ENCODE peak calls at places on chromosomes 13 and 19, in seven cellular contexts. One of them, this sample, is unnamed.
A peak's percentile ranks its signal among the peaks of the same experiment; 100 is the strongest.

GRCh38 chr13:48346583-48346982 is 43.0 kb downstream of the RB1 start:
- DNase-seq in esophagus muscularis mucosa: no peak
- DNase-seq in HCT116: no peak
- DNase-seq in esophagus squamous epithelium: no peak
- DNase-seq in lower leg skin: no peak
- DNase-seq in IMR-90: no peak
- DNase-seq in heart left ventricle: no peak
- DNase-seq in this sample: no peak

GRCh38 chr13:31223640-31224039 is 23.9 kb downstream of the B3GLCT start:
- DNase-seq in HCT116: no peak
- DNase-seq in IMR-90: no peak
- DNase-seq in heart left ventricle: no peak
- DNase-seq in esophagus squamous epithelium: no peak
- DNase-seq in esophagus muscularis mucosa: no peak
- DNase-seq in lower leg skin: no peak
- DNase-seq in this sample: peak; percentile 33

GRCh38 chr13:33514362-33514761 is 228.8 kb upstream of the STARD13 start:
- DNase-seq in HCT116: no peak
- DNase-seq in IMR-90: no peak
- DNase-seq in heart left ventricle: no peak
- DNase-seq in esophagus squamous epithelium: no peak
- DNase-seq in esophagus muscularis mucosa: no peak
- DNase-seq in lower leg skin: no peak
- DNase-seq in this sample: no peak

GRCh38 chr19:483332-484072 is 12.8 kb upstream of the MADCAM1 start:
- DNase-seq in IMR-90: no peak
- DNase-seq in esophagus muscularis mucosa: no peak
- DNase-seq in lower leg skin: no peak
- DNase-seq in heart left ventricle: no peak
- DNase-seq in HCT116: no peak
- DNase-seq in esophagus squamous epithelium: no peak
- DNase-seq in this sample: no peak

GRCh38 chr13:33276581-33276980 is 9.0 kb downstream of the STARD13 start:
- DNase-seq in IMR-90: no peak
- DNase-seq in esophagus squamous epithelium: no peak
- DNase-seq in heart left ventricle: no peak
- DNase-seq in HCT116: no peak
- DNase-seq in esophagus muscularis mucosa: no peak
- DNase-seq in lower leg skin: no peak
- DNase-seq in this sample: no peak

GRCh38 chr13:100611678-100612492 is 23.3 kb upstream of the GGACT start:
- DNase-seq in lower leg skin: no peak
- DNase-seq in IMR-90: no peak
- DNase-seq in heart left ventricle: peak; percentile 41
- DNase-seq in HCT116: no peak
- DNase-seq in esophagus squamous epithelium: no peak
- DNase-seq in esophagus muscularis mucosa: no peak
- DNase-seq in this sample: no peak

GRCh38 chr13:44148159-44148929 is 225.3 kb upstream of the SERP2 start:
- DNase-seq in esophagus squamous epithelium: no peak
- DNase-seq in lower leg skin: no peak
- DNase-seq in HCT116: no peak
- DNase-seq in IMR-90: peak; percentile 20
- DNase-seq in esophagus muscularis mucosa: no peak
- DNase-seq in heart left ventricle: no peak
- DNase-seq in this sample: no peak

GRCh38 chr13:51818771-51819511 is 15.0 kb upstream of the DHRS12 start:
- DNase-seq in heart left ventricle: no peak
- DNase-seq in lower leg skin: no peak
- DNase-seq in IMR-90: peak; percentile 53
- DNase-seq in esophagus squamous epithelium: no peak
- DNase-seq in esophagus muscularis mucosa: no peak
- DNase-seq in HCT116: no peak
- DNase-seq in this sample: no peak

GRCh38 chr13:106865706-106866288 is 297.9 kb upstream of the ARGLU1 start:
- DNase-seq in HCT116: no peak
- DNase-seq in esophagus squamous epithelium: no peak
- DNase-seq in lower leg skin: no peak
- DNase-seq in heart left ventricle: no peak
- DNase-seq in IMR-90: no peak
- DNase-seq in esophagus muscularis mucosa: no peak
- DNase-seq in this sample: no peak

GRCh38 chr19:45569619-45570421 is 14.8 kb downstream of the OPA3 start:
- DNase-seq in esophagus squamous epithelium: no peak
- DNase-seq in IMR-90: no peak
- DNase-seq in heart left ventricle: peak; percentile 77
- DNase-seq in lower leg skin: peak; percentile 89
- DNase-seq in esophagus muscularis mucosa: no peak
- DNase-seq in HCT116: peak; percentile 24
- DNase-seq in this sample: peak; percentile 69

GRCh38 chr19:44371815-44372480 is 15.5 kb upstream of the ZNF112 start:
- DNase-seq in lower leg skin: no peak
- DNase-seq in IMR-90: no peak
- DNase-seq in HCT116: no peak
- DNase-seq in esophagus squamous epithelium: no peak
- DNase-seq in esophagus muscularis mucosa: no peak
- DNase-seq in heart left ventricle: no peak
- DNase-seq in this sample: no peak

GRCh38 chr13:114007566-114007965 is 33.7 kb upstream of the C13orf46 start:
- DNase-seq in IMR-90: no peak
- DNase-seq in heart left ventricle: no peak
- DNase-seq in HCT116: no peak
- DNase-seq in esophagus squamous epithelium: no peak
- DNase-seq in lower leg skin: peak; percentile 72
- DNase-seq in esophagus muscularis mucosa: no peak
- DNase-seq in this sample: no peak

GRCh38 chr19:40305403-40305802 is 20.3 kb upstream of the AKT2 start:
- DNase-seq in HCT116: peak; percentile 77
- DNase-seq in heart left ventricle: peak; percentile 83
- DNase-seq in esophagus squamous epithelium: peak; percentile 8
- DNase-seq in lower leg skin: peak; percentile 93
- DNase-seq in IMR-90: peak; percentile 90
- DNase-seq in esophagus muscularis mucosa: no peak
- DNase-seq in this sample: peak; percentile 84

GRCh38 chr13:23637813-23638212 is 67.6 kb downstream of the TNFRSF19 start:
- DNase-seq in HCT116: no peak
- DNase-seq in heart left ventricle: no peak
- DNase-seq in esophagus squamous epithelium: no peak
- DNase-seq in esophagus muscularis mucosa: no peak
- DNase-seq in IMR-90: no peak
- DNase-seq in lower leg skin: no peak
- DNase-seq in this sample: no peak

GRCh38 chr13:35700661-35701060 is 224.2 kb upstream of the MAB21L1 start:
- DNase-seq in HCT116: no peak
- DNase-seq in esophagus squamous epithelium: no peak
- DNase-seq in esophagus muscularis mucosa: no peak
- DNase-seq in heart left ventricle: no peak
- DNase-seq in lower leg skin: no peak
- DNase-seq in IMR-90: peak; percentile 72
- DNase-seq in this sample: no peak

GRCh38 chr19:33649919-33650305 is 28.2 kb downstream of the CHST8 start:
- DNase-seq in heart left ventricle: no peak
- DNase-seq in lower leg skin: no peak
- DNase-seq in HCT116: no peak
- DNase-seq in IMR-90: no peak
- DNase-seq in esophagus squamous epithelium: no peak
- DNase-seq in esophagus muscularis mucosa: no peak
- DNase-seq in this sample: no peak

GRCh38 chr13:20716951-20717350 is 13.5 kb downstream of the IL17D start:
- DNase-seq in esophagus muscularis mucosa: no peak
- DNase-seq in lower leg skin: no peak
- DNase-seq in esophagus squamous epithelium: no peak
- DNase-seq in heart left ventricle: no peak
- DNase-seq in IMR-90: no peak
- DNase-seq in HCT116: no peak
- DNase-seq in this sample: no peak

GRCh38 chr19:19531951-19532805 is 3.5 kb downstream of the YJEFN3 start:
- DNase-seq in IMR-90: peak; percentile 44
- DNase-seq in esophagus squamous epithelium: no peak
- DNase-seq in lower leg skin: peak; percentile 97
- DNase-seq in heart left ventricle: peak; percentile 72
- DNase-seq in HCT116: no peak
- DNase-seq in esophagus muscularis mucosa: no peak
- DNase-seq in this sample: peak; percentile 86
- TF ChIP-seq POLR2A in IMR-90: peak; percentile 59
- TF ChIP-seq POLR2A in esophagus squamous epithelium: no peak
- TF ChIP-seq POLR2A in lower leg skin: no peak
- TF ChIP-seq POLR2A in heart left ventricle: no peak
- TF ChIP-seq POLR2A in HCT116: no peak
- TF ChIP-seq POLR2A in esophagus muscularis mucosa: no peak
- TF ChIP-seq POLR2A in this sample: no peak

GRCh38 chr19:49475995-49476880 is 2.2 kb downstream of the FLT3LG start:
- DNase-seq in esophagus muscularis mucosa: no peak
- DNase-seq in lower leg skin: peak; percentile 94
- DNase-seq in esophagus squamous epithelium: no peak
- DNase-seq in heart left ventricle: no peak
- DNase-seq in IMR-90: no peak
- DNase-seq in HCT116: no peak
- DNase-seq in this sample: no peak

GRCh38 chr19:49475191-49475932 is 1.3 kb downstream of the FLT3LG start:
- DNase-seq in HCT116: no peak
- DNase-seq in IMR-90: no peak
- DNase-seq in heart left ventricle: no peak
- DNase-seq in esophagus squamous epithelium: no peak
- DNase-seq in esophagus muscularis mucosa: no peak
- DNase-seq in lower leg skin: no peak
- DNase-seq in this sample: no peak

GRCh38 chr19:49473868-49474544 is at the start of gene FLT3LG:
- DNase-seq in IMR-90: peak; percentile 69
- DNase-seq in HCT116: no peak
- DNase-seq in esophagus muscularis mucosa: peak; percentile 94
- DNase-seq in esophagus squamous epithelium: no peak
- DNase-seq in heart left ventricle: peak; percentile 74
- DNase-seq in lower leg skin: peak; percentile 95
- DNase-seq in this sample: peak; percentile 78

GRCh38 chr19:49472936-49473335 is 1.1 kb upstream of the FLT3LG start:
- DNase-seq in esophagus squamous epithelium: no peak
- DNase-seq in lower leg skin: no peak
- DNase-seq in heart left ventricle: no peak
- DNase-seq in IMR-90: no peak
- DNase-seq in HCT116: no peak
- DNase-seq in esophagus muscularis mucosa: no peak
- DNase-seq in this sample: no peak

DNA sequence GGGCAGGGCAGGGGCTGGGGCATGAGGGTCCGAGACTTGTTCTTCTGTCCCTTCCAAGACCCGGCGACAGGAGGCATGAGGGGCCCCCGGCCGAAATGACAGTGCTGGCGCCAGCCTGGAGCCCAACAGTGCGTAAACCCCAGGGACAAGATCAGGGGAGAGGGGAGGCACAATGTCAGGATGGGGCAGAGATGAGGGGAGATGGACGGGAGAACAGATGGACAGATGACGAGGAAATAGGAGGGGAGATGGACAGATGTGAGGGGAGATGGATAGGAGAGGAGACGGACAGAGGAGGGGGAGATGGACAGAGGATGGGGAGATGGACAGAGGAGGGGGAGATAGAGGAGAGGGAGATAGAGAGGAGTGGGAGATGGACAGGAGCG is 523 bp downstream of the FLT3LG start:
- DNase-seq in esophagus squamous epithelium: no peak
- DNase-seq in HCT116: no peak
- DNase-seq in IMR-90: no peak
- DNase-seq in heart left ventricle: no peak
- DNase-seq in lower leg skin: no peak
- DNase-seq in esophagus muscularis mucosa: no peak
- DNase-seq in this sample: no peak
- H3K4me3 ChIP-seq in esophagus squamous epithelium: peak overlapping the region; percentile 82
- H3K4me3 ChIP-seq in HCT116: peak overlapping the region; percentile 54
- H3K4me3 ChIP-seq in IMR-90: peak overlapping the region; percentile 59
- H3K4me3 ChIP-seq in heart left ventricle: peak overlapping the region; percentile 66
- H3K4me3 ChIP-seq in lower leg skin: peak overlapping the region; percentile 73
- H3K4me3 ChIP-seq in esophagus muscularis mucosa: peak overlapping the region; percentile 62
- H3K4me3 ChIP-seq in this sample: no peak overlapping the region

GRCh38 chr13:50123862-50124535 is 108.8 kb downstream of the KCNRG start:
- DNase-seq in IMR-90: peak; percentile 97
- DNase-seq in esophagus muscularis mucosa: peak; percentile 99
- DNase-seq in esophagus squamous epithelium: peak; percentile 93
- DNase-seq in heart left ventricle: peak; percentile 99
- DNase-seq in lower leg skin: peak; percentile 99
- DNase-seq in HCT116: peak; percentile 84
- DNase-seq in this sample: peak; percentile 88

GRCh38 chr13:50123515-50123861 is 108.2 kb downstream of the KCNRG start:
- DNase-seq in HCT116: no peak
- DNase-seq in esophagus muscularis mucosa: no peak
- DNase-seq in esophagus squamous epithelium: no peak
- DNase-seq in heart left ventricle: no peak
- DNase-seq in lower leg skin: no peak
- DNase-seq in IMR-90: no peak
- DNase-seq in this sample: no peak

GRCh38 chr13:50125306-50125555 is 110.0 kb downstream of the KCNRG start:
- DNase-seq in heart left ventricle: no peak
- DNase-seq in IMR-90: no peak
- DNase-seq in esophagus muscularis mucosa: no peak
- DNase-seq in lower leg skin: no peak
- DNase-seq in HCT116: no peak
- DNase-seq in esophagus squamous epithelium: no peak
- DNase-seq in this sample: no peak

GRCh38 chr13:50125556-50126377 is 110.5 kb downstream of the KCNRG start:
- DNase-seq in lower leg skin: peak; percentile 99
- DNase-seq in esophagus squamous epithelium: peak; percentile 73
- DNase-seq in esophagus muscularis mucosa: peak; percentile 99
- DNase-seq in HCT116: peak; percentile 39
- DNase-seq in IMR-90: peak; percentile 80
- DNase-seq in heart left ventricle: peak; percentile 94
- DNase-seq in this sample: peak; percentile 97

DNA sequence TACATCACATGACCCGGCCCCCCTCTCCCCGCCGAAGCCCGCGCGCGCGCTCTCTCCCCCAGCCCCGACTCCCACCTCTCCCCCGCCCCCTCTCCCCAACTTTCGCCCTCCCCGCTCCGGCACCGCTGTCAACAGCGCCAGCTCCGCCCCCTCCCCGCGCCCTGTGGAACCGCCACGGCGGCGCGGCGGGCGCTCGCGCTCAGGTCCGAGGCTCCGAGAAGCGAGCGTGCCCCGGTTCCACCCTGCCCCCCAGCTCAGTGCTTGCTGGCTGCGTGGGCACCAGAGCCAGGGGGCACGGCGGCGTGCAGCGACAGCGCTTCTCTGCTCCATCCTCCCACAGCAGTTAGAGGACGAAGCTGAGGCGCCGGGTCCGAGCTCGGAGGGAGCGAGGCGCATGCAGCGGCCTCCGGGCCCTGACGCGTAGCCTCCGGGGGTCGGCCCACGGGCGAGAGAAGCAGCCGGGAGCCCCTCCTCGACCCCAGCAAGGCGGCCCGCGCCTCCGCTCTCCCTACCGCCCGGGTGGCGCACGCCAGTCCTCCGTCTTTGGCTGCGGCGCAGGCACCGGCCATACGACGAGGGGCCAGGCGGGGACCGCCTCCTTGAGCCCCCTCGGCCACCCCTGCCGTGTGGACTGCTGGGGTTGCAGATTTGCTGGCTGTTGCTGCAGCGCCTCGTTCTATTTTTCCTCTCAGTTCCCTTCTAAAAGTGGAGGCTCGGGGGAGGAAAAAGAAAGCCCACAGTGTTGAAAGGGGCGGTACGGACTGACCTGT is 109.5 kb downstream of the KCNRG start:
- DNase-seq in HCT116: no peak
- DNase-seq in esophagus muscularis mucosa: no peak
- DNase-seq in esophagus squamous epithelium: no peak
- DNase-seq in IMR-90: peak; percentile 56
- DNase-seq in lower leg skin: peak; percentile 91
- DNase-seq in heart left ventricle: peak; percentile 60
- DNase-seq in this sample: peak; percentile 97
- TF ChIP-seq POLR2A in HCT116: no peak
- TF ChIP-seq POLR2A in esophagus muscularis mucosa: peak; percentile 21
- TF ChIP-seq POLR2A in esophagus squamous epithelium: no peak
- TF ChIP-seq POLR2A in IMR-90: no peak
- TF ChIP-seq POLR2A in lower leg skin: no peak
- TF ChIP-seq POLR2A in heart left ventricle: no peak
- TF ChIP-seq POLR2A in this sample: peak; percentile 47

GRCh38 chr13:97142452-97142851 is 79.7 kb upstream of the MBNL2 start:
- DNase-seq in IMR-90: no peak
- DNase-seq in esophagus squamous epithelium: no peak
- DNase-seq in esophagus muscularis mucosa: no peak
- DNase-seq in heart left ventricle: peak; percentile 36
- DNase-seq in HCT116: peak; percentile 78
- DNase-seq in lower leg skin: no peak
- DNase-seq in this sample: peak; percentile 77
- H3K4me3 ChIP-seq in IMR-90: peak overlapping the region; percentile 6
- H3K4me3 ChIP-seq in esophagus squamous epithelium: no peak overlapping the region
- H3K4me3 ChIP-seq in esophagus muscularis mucosa: no peak overlapping the region
- H3K4me3 ChIP-seq in heart left ventricle: peak overlapping the region; percentile 31
- H3K4me3 ChIP-seq in HCT116: peak overlapping the region; percentile 48
- H3K4me3 ChIP-seq in lower leg skin: no peak overlapping the region
- H3K4me3 ChIP-seq in this sample: peak overlapping the region; percentile 49